ENCODE peak calls at places on chromosomes 6 and 20, in six cellular contexts. T, Q, J, P, M and L are unnamed samples.

GRCh38 chr6:144543006-144543871 is 258.1 kb downstream of the UTRN start:
- DNase-seq in T (no peak), Q (no peak), J (no peak), P (peak), M (no peak), L (no peak)

GRCh38 chr6:116327803-116328527 is 42.8 kb upstream of the DSE start:
- DNase-seq in T (no peak), Q (no peak), J (no peak), P (peak), M (no peak), L (no peak)

GRCh38 chr6:41724638-41725501 is 10.5 kb downstream of the TFEB start:
- DNase-seq in T (no peak), Q (no peak), J (no peak), P (no peak), M (no peak), L (no peak)

GRCh38 chr20:58650181-58650775 is 805 bp upstream of the STX16 start:
- DNase-seq in T (peak), Q (peak), J (peak), P (no peak), M (peak), L (no peak)

GRCh38 chr6:331622-332521 is 39.6 kb downstream of the DUSP22 start:
- DNase-seq in T (no peak), Q (no peak), J (no peak), P (no peak), M (no peak), L (no peak)

GRCh38 chr6:155183095-155183494 is 80.7 kb upstream of the CLDN20 start:
- DNase-seq in T (no peak), Q (no peak), J (no peak), P (no peak), M (no peak), L (no peak)

GRCh38 chr6:156970595-156971112 is 193.5 kb downstream of the ARID1B start:
- DNase-seq in T (no peak), Q (no peak), J (no peak), P (no peak), M (no peak), L (no peak)

GRCh38 chr6:125222531-125223455 is 69.2 kb downstream of the TPD52L1 start:
- DNase-seq in T (no peak), Q (no peak), J (no peak), P (no peak), M (no peak), L (no peak)

GRCh38 chr20:58752565-58752964 is 60.0 kb downstream of the NPEPL1 start:
- DNase-seq in T (no peak), Q (no peak), J (no peak), P (no peak), M (no peak), L (no peak)